ENCODE peak calls at places on chromosomes 11 and 22, in eight cellular contexts. One of them, this sample, is unnamed.

GRCh38 chr11:959608-960007 is 33.9 kb downstream of the AP2A2 start:
- DNase-seq in mammary epithelial cell: no peak
- DNase-seq in lung: no peak
- DNase-seq in stimulated activated CD4-positive, alpha-beta T cell treated with anti-CD3 and anti-CD28 coated beads, Interleukin-1b, Interleukin-23, amount 100 ng/mL, for 1 hour: no peak
- DNase-seq in naive thymus-derived CD8-positive, alpha-beta T cell: no peak
- DNase-seq in kidney tubule cell: peak
- DNase-seq in LHCN-M2: no peak
- DNase-seq in AG08395: no peak
- DNase-seq in this sample: no peak

GRCh38 chr11:129209891-129210830 is 18.0 kb upstream of the ARHGAP32 start:
- DNase-seq in mammary epithelial cell: no peak
- DNase-seq in lung: no peak
- DNase-seq in stimulated activated CD4-positive, alpha-beta T cell treated with anti-CD3 and anti-CD28 coated beads, Interleukin-1b, Interleukin-23, amount 100 ng/mL, for 1 hour: no peak
- DNase-seq in naive thymus-derived CD8-positive, alpha-beta T cell: no peak
- DNase-seq in kidney tubule cell: no peak
- DNase-seq in LHCN-M2: peak
- DNase-seq in AG08395: peak
- DNase-seq in this sample: peak

GRCh38 chr22:21042978-21043855 is 2.5 kb upstream of the LRRC74B start:
- DNase-seq in mammary epithelial cell: no peak
- DNase-seq in lung: no peak
- DNase-seq in stimulated activated CD4-positive, alpha-beta T cell treated with anti-CD3 and anti-CD28 coated beads, Interleukin-1b, Interleukin-23, amount 100 ng/mL, for 1 hour: no peak
- DNase-seq in naive thymus-derived CD8-positive, alpha-beta T cell: no peak
- DNase-seq in kidney tubule cell: peak
- DNase-seq in LHCN-M2: peak
- DNase-seq in AG08395: no peak
- DNase-seq in this sample: no peak

GRCh38 chr11:6354651-6355485 is 34.6 kb upstream of the CAVIN3 start:
- DNase-seq in mammary epithelial cell: no peak
- DNase-seq in lung: no peak
- DNase-seq in stimulated activated CD4-positive, alpha-beta T cell treated with anti-CD3 and anti-CD28 coated beads, Interleukin-1b, Interleukin-23, amount 100 ng/mL, for 1 hour: no peak
- DNase-seq in naive thymus-derived CD8-positive, alpha-beta T cell: no peak
- DNase-seq in kidney tubule cell: peak
- DNase-seq in LHCN-M2: no peak
- DNase-seq in AG08395: no peak
- DNase-seq in this sample: no peak

GRCh38 chr11:120574881-120575280 is 63.3 kb downstream of the GRIK4 start:
- DNase-seq in mammary epithelial cell: no peak
- DNase-seq in lung: no peak
- DNase-seq in stimulated activated CD4-positive, alpha-beta T cell treated with anti-CD3 and anti-CD28 coated beads, Interleukin-1b, Interleukin-23, amount 100 ng/mL, for 1 hour: no peak
- DNase-seq in naive thymus-derived CD8-positive, alpha-beta T cell: no peak
- DNase-seq in kidney tubule cell: peak
- DNase-seq in LHCN-M2: no peak
- DNase-seq in AG08395: no peak
- DNase-seq in this sample: no peak

GRCh38 chr11:127815316-127815715 is 772.0 kb downstream of the ETS1 start:
- DNase-seq in mammary epithelial cell: no peak
- DNase-seq in lung: no peak
- DNase-seq in stimulated activated CD4-positive, alpha-beta T cell treated with anti-CD3 and anti-CD28 coated beads, Interleukin-1b, Interleukin-23, amount 100 ng/mL, for 1 hour: no peak
- DNase-seq in naive thymus-derived CD8-positive, alpha-beta T cell: no peak
- DNase-seq in kidney tubule cell: no peak
- DNase-seq in LHCN-M2: no peak
- DNase-seq in AG08395: no peak
- DNase-seq in this sample: no peak

GRCh38 chr22:23121026-23121823 is 20.6 kb downstream of the RSPH14 start:
- DNase-seq in mammary epithelial cell: no peak
- DNase-seq in lung: no peak
- DNase-seq in stimulated activated CD4-positive, alpha-beta T cell treated with anti-CD3 and anti-CD28 coated beads, Interleukin-1b, Interleukin-23, amount 100 ng/mL, for 1 hour: no peak
- DNase-seq in naive thymus-derived CD8-positive, alpha-beta T cell: no peak
- DNase-seq in kidney tubule cell: no peak
- DNase-seq in LHCN-M2: peak
- DNase-seq in AG08395: peak
- DNase-seq in this sample: no peak

GRCh38 chr11:8839957-8840945 is 70.7 kb upstream of the AKIP1 start:
- DNase-seq in mammary epithelial cell: peak
- DNase-seq in lung: peak
- DNase-seq in stimulated activated CD4-positive, alpha-beta T cell treated with anti-CD3 and anti-CD28 coated beads, Interleukin-1b, Interleukin-23, amount 100 ng/mL, for 1 hour: no peak
- DNase-seq in naive thymus-derived CD8-positive, alpha-beta T cell: no peak
- DNase-seq in kidney tubule cell: peak
- DNase-seq in LHCN-M2: peak
- DNase-seq in AG08395: no peak
- DNase-seq in this sample: no peak

GRCh38 chr11:65793144-65793581 is 6.3 kb downstream of the OVOL1 start:
- DNase-seq in mammary epithelial cell: peak
- DNase-seq in lung: peak
- DNase-seq in stimulated activated CD4-positive, alpha-beta T cell treated with anti-CD3 and anti-CD28 coated beads, Interleukin-1b, Interleukin-23, amount 100 ng/mL, for 1 hour: no peak
- DNase-seq in naive thymus-derived CD8-positive, alpha-beta T cell: no peak
- DNase-seq in kidney tubule cell: peak
- DNase-seq in LHCN-M2: no peak
- DNase-seq in AG08395: no peak
- DNase-seq in this sample: no peak

GRCh38 chr22:23570681-23571080 is 9.4 kb downstream of the IGLL1 start:
- DNase-seq in mammary epithelial cell: no peak
- DNase-seq in lung: no peak
- DNase-seq in stimulated activated CD4-positive, alpha-beta T cell treated with anti-CD3 and anti-CD28 coated beads, Interleukin-1b, Interleukin-23, amount 100 ng/mL, for 1 hour: no peak
- DNase-seq in naive thymus-derived CD8-positive, alpha-beta T cell: no peak
- DNase-seq in kidney tubule cell: no peak
- DNase-seq in LHCN-M2: no peak
- DNase-seq in AG08395: no peak
- DNase-seq in this sample: no peak

GRCh38 chr11:13135385-13136271 is 126.5 kb downstream of the RASSF10 start:
- DNase-seq in mammary epithelial cell: peak
- DNase-seq in lung: no peak
- DNase-seq in stimulated activated CD4-positive, alpha-beta T cell treated with anti-CD3 and anti-CD28 coated beads, Interleukin-1b, Interleukin-23, amount 100 ng/mL, for 1 hour: no peak
- DNase-seq in naive thymus-derived CD8-positive, alpha-beta T cell: no peak
- DNase-seq in kidney tubule cell: peak
- DNase-seq in LHCN-M2: peak
- DNase-seq in AG08395: no peak
- DNase-seq in this sample: no peak

GRCh38 chr11:93775289-93775688 is 8.8 kb upstream of the MED17 start:
- DNase-seq in mammary epithelial cell: no peak
- DNase-seq in lung: no peak
- DNase-seq in stimulated activated CD4-positive, alpha-beta T cell treated with anti-CD3 and anti-CD28 coated beads, Interleukin-1b, Interleukin-23, amount 100 ng/mL, for 1 hour: no peak
- DNase-seq in naive thymus-derived CD8-positive, alpha-beta T cell: no peak
- DNase-seq in kidney tubule cell: no peak
- DNase-seq in LHCN-M2: no peak
- DNase-seq in AG08395: no peak
- DNase-seq in this sample: no peak

GRCh38 chr11:34439521-34440258 is 956 bp downstream of the CAT start:
- DNase-seq in mammary epithelial cell: no peak
- DNase-seq in lung: no peak
- DNase-seq in stimulated activated CD4-positive, alpha-beta T cell treated with anti-CD3 and anti-CD28 coated beads, Interleukin-1b, Interleukin-23, amount 100 ng/mL, for 1 hour: no peak
- DNase-seq in naive thymus-derived CD8-positive, alpha-beta T cell: no peak
- DNase-seq in kidney tubule cell: peak
- DNase-seq in LHCN-M2: no peak
- DNase-seq in AG08395: no peak
- DNase-seq in this sample: no peak

GRCh38 chr11:84465040-84465439 is 1162.1 kb downstream of the DLG2 start:
- DNase-seq in mammary epithelial cell: no peak
- DNase-seq in lung: no peak
- DNase-seq in stimulated activated CD4-positive, alpha-beta T cell treated with anti-CD3 and anti-CD28 coated beads, Interleukin-1b, Interleukin-23, amount 100 ng/mL, for 1 hour: no peak
- DNase-seq in naive thymus-derived CD8-positive, alpha-beta T cell: no peak
- DNase-seq in kidney tubule cell: peak
- DNase-seq in LHCN-M2: peak
- DNase-seq in AG08395: no peak
- DNase-seq in this sample: no peak

GRCh38 chr11:83156996-83157754 is at the start of gene PCF11:
- DNase-seq in mammary epithelial cell: no peak
- DNase-seq in lung: no peak
- DNase-seq in stimulated activated CD4-positive, alpha-beta T cell treated with anti-CD3 and anti-CD28 coated beads, Interleukin-1b, Interleukin-23, amount 100 ng/mL, for 1 hour: peak
- DNase-seq in naive thymus-derived CD8-positive, alpha-beta T cell: no peak
- DNase-seq in kidney tubule cell: no peak
- DNase-seq in LHCN-M2: no peak
- DNase-seq in AG08395: no peak
- DNase-seq in this sample: no peak

GRCh38 chr11:27847496-27847895 is 147.2 kb upstream of the BDNF start:
- DNase-seq in mammary epithelial cell: no peak
- DNase-seq in lung: no peak
- DNase-seq in stimulated activated CD4-positive, alpha-beta T cell treated with anti-CD3 and anti-CD28 coated beads, Interleukin-1b, Interleukin-23, amount 100 ng/mL, for 1 hour: no peak
- DNase-seq in naive thymus-derived CD8-positive, alpha-beta T cell: no peak
- DNase-seq in kidney tubule cell: no peak
- DNase-seq in LHCN-M2: no peak
- DNase-seq in AG08395: peak
- DNase-seq in this sample: no peak

GRCh38 chr11:62676698-62677097 is 2.2 kb downstream of the UBXN1 start:
- DNase-seq in mammary epithelial cell: no peak
- DNase-seq in lung: no peak
- DNase-seq in stimulated activated CD4-positive, alpha-beta T cell treated with anti-CD3 and anti-CD28 coated beads, Interleukin-1b, Interleukin-23, amount 100 ng/mL, for 1 hour: no peak
- DNase-seq in naive thymus-derived CD8-positive, alpha-beta T cell: no peak
- DNase-seq in kidney tubule cell: no peak
- DNase-seq in LHCN-M2: no peak
- DNase-seq in AG08395: no peak
- DNase-seq in this sample: no peak

GRCh38 chr11:45583981-45584380 is 81.4 kb downstream of the CHST1 start:
- DNase-seq in mammary epithelial cell: no peak
- DNase-seq in lung: no peak
- DNase-seq in stimulated activated CD4-positive, alpha-beta T cell treated with anti-CD3 and anti-CD28 coated beads, Interleukin-1b, Interleukin-23, amount 100 ng/mL, for 1 hour: no peak
- DNase-seq in naive thymus-derived CD8-positive, alpha-beta T cell: no peak
- DNase-seq in kidney tubule cell: no peak
- DNase-seq in LHCN-M2: no peak
- DNase-seq in AG08395: no peak
- DNase-seq in this sample: no peak

GRCh38 chr11:110095554-110095953 is 2.4 kb downstream of the ZC3H12C start:
- DNase-seq in mammary epithelial cell: peak
- DNase-seq in lung: no peak
- DNase-seq in stimulated activated CD4-positive, alpha-beta T cell treated with anti-CD3 and anti-CD28 coated beads, Interleukin-1b, Interleukin-23, amount 100 ng/mL, for 1 hour: no peak
- DNase-seq in naive thymus-derived CD8-positive, alpha-beta T cell: no peak
- DNase-seq in kidney tubule cell: peak
- DNase-seq in LHCN-M2: no peak
- DNase-seq in AG08395: no peak
- DNase-seq in this sample: no peak

GRCh38 chr11:105268404-105269062 is 129.0 kb upstream of the CARD18 start:
- DNase-seq in mammary epithelial cell: no peak
- DNase-seq in lung: no peak
- DNase-seq in stimulated activated CD4-positive, alpha-beta T cell treated with anti-CD3 and anti-CD28 coated beads, Interleukin-1b, Interleukin-23, amount 100 ng/mL, for 1 hour: no peak
- DNase-seq in naive thymus-derived CD8-positive, alpha-beta T cell: no peak
- DNase-seq in kidney tubule cell: no peak
- DNase-seq in LHCN-M2: no peak
- DNase-seq in AG08395: no peak
- DNase-seq in this sample: no peak

GRCh38 chr11:131829725-131830124 is 459.3 kb downstream of the NTM start:
- DNase-seq in mammary epithelial cell: no peak
- DNase-seq in lung: no peak
- DNase-seq in stimulated activated CD4-positive, alpha-beta T cell treated with anti-CD3 and anti-CD28 coated beads, Interleukin-1b, Interleukin-23, amount 100 ng/mL, for 1 hour: no peak
- DNase-seq in naive thymus-derived CD8-positive, alpha-beta T cell: no peak
- DNase-seq in kidney tubule cell: no peak
- DNase-seq in LHCN-M2: no peak
- DNase-seq in AG08395: no peak
- DNase-seq in this sample: no peak

GRCh38 chr11:65396769-65397745 is 10.6 kb downstream of the FRMD8 start:
- DNase-seq in mammary epithelial cell: no peak
- DNase-seq in lung: no peak
- DNase-seq in stimulated activated CD4-positive, alpha-beta T cell treated with anti-CD3 and anti-CD28 coated beads, Interleukin-1b, Interleukin-23, amount 100 ng/mL, for 1 hour: no peak
- DNase-seq in naive thymus-derived CD8-positive, alpha-beta T cell: no peak
- DNase-seq in kidney tubule cell: no peak
- DNase-seq in LHCN-M2: no peak
- DNase-seq in AG08395: no peak
- DNase-seq in this sample: no peak

GRCh38 chr22:37501610-37502341 is 15.6 kb upstream of the MFNG start:
- DNase-seq in mammary epithelial cell: peak
- DNase-seq in lung: peak
- DNase-seq in stimulated activated CD4-positive, alpha-beta T cell treated with anti-CD3 and anti-CD28 coated beads, Interleukin-1b, Interleukin-23, amount 100 ng/mL, for 1 hour: no peak
- DNase-seq in naive thymus-derived CD8-positive, alpha-beta T cell: no peak
- DNase-seq in kidney tubule cell: peak
- DNase-seq in LHCN-M2: peak
- DNase-seq in AG08395: peak
- DNase-seq in this sample: no peak

GRCh38 chr11:70159612-70160570 is 43.2 kb upstream of the FADD start:
- DNase-seq in mammary epithelial cell: peak
- DNase-seq in lung: no peak
- DNase-seq in stimulated activated CD4-positive, alpha-beta T cell treated with anti-CD3 and anti-CD28 coated beads, Interleukin-1b, Interleukin-23, amount 100 ng/mL, for 1 hour: no peak
- DNase-seq in naive thymus-derived CD8-positive, alpha-beta T cell: no peak
- DNase-seq in kidney tubule cell: peak
- DNase-seq in LHCN-M2: peak
- DNase-seq in AG08395: peak
- DNase-seq in this sample: no peak

GRCh38 chr11:64644348-64645242 is 53.6 kb downstream of the SLC22A12 start:
- DNase-seq in mammary epithelial cell: no peak
- DNase-seq in lung: no peak
- DNase-seq in stimulated activated CD4-positive, alpha-beta T cell treated with anti-CD3 and anti-CD28 coated beads, Interleukin-1b, Interleukin-23, amount 100 ng/mL, for 1 hour: no peak
- DNase-seq in naive thymus-derived CD8-positive, alpha-beta T cell: no peak
- DNase-seq in kidney tubule cell: no peak
- DNase-seq in LHCN-M2: no peak
- DNase-seq in AG08395: no peak
- DNase-seq in this sample: peak

GRCh38 chr11:1125803-1126202 is 31.9 kb upstream of the MUC5AC start:
- DNase-seq in mammary epithelial cell: no peak
- DNase-seq in lung: no peak
- DNase-seq in stimulated activated CD4-positive, alpha-beta T cell treated with anti-CD3 and anti-CD28 coated beads, Interleukin-1b, Interleukin-23, amount 100 ng/mL, for 1 hour: no peak
- DNase-seq in naive thymus-derived CD8-positive, alpha-beta T cell: no peak
- DNase-seq in kidney tubule cell: no peak
- DNase-seq in LHCN-M2: no peak
- DNase-seq in AG08395: no peak
- DNase-seq in this sample: no peak

GRCh38 chr11:122107045-122107444 is 9.0 kb downstream of the BLID start:
- DNase-seq in mammary epithelial cell: no peak
- DNase-seq in lung: no peak
- DNase-seq in stimulated activated CD4-positive, alpha-beta T cell treated with anti-CD3 and anti-CD28 coated beads, Interleukin-1b, Interleukin-23, amount 100 ng/mL, for 1 hour: no peak
- DNase-seq in naive thymus-derived CD8-positive, alpha-beta T cell: no peak
- DNase-seq in kidney tubule cell: no peak
- DNase-seq in LHCN-M2: no peak
- DNase-seq in AG08395: no peak
- DNase-seq in this sample: no peak

GRCh38 chr11:32775908-32776307 is 18.6 kb downstream of the CCDC73 start:
- DNase-seq in mammary epithelial cell: no peak
- DNase-seq in lung: no peak
- DNase-seq in stimulated activated CD4-positive, alpha-beta T cell treated with anti-CD3 and anti-CD28 coated beads, Interleukin-1b, Interleukin-23, amount 100 ng/mL, for 1 hour: no peak
- DNase-seq in naive thymus-derived CD8-positive, alpha-beta T cell: no peak
- DNase-seq in kidney tubule cell: no peak
- DNase-seq in LHCN-M2: no peak
- DNase-seq in AG08395: no peak
- DNase-seq in this sample: no peak

GRCh38 chr11:132312616-132313210 is 942.3 kb downstream of the NTM start:
- DNase-seq in mammary epithelial cell: no peak
- DNase-seq in lung: no peak
- DNase-seq in stimulated activated CD4-positive, alpha-beta T cell treated with anti-CD3 and anti-CD28 coated beads, Interleukin-1b, Interleukin-23, amount 100 ng/mL, for 1 hour: no peak
- DNase-seq in naive thymus-derived CD8-positive, alpha-beta T cell: no peak
- DNase-seq in kidney tubule cell: peak
- DNase-seq in LHCN-M2: peak
- DNase-seq in AG08395: peak
- DNase-seq in this sample: no peak

GRCh38 chr11:125343732-125344131 is 152.3 kb downstream of the FEZ1 start:
- DNase-seq in mammary epithelial cell: no peak
- DNase-seq in lung: no peak
- DNase-seq in stimulated activated CD4-positive, alpha-beta T cell treated with anti-CD3 and anti-CD28 coated beads, Interleukin-1b, Interleukin-23, amount 100 ng/mL, for 1 hour: no peak
- DNase-seq in naive thymus-derived CD8-positive, alpha-beta T cell: no peak
- DNase-seq in kidney tubule cell: no peak
- DNase-seq in LHCN-M2: peak
- DNase-seq in AG08395: no peak
- DNase-seq in this sample: no peak

GRCh38 chr11:43644626-43645299 is 35.8 kb upstream of the HSD17B12 start:
- DNase-seq in mammary epithelial cell: peak
- DNase-seq in lung: no peak
- DNase-seq in stimulated activated CD4-positive, alpha-beta T cell treated with anti-CD3 and anti-CD28 coated beads, Interleukin-1b, Interleukin-23, amount 100 ng/mL, for 1 hour: no peak
- DNase-seq in naive thymus-derived CD8-positive, alpha-beta T cell: no peak
- DNase-seq in kidney tubule cell: no peak
- DNase-seq in LHCN-M2: peak
- DNase-seq in AG08395: peak
- DNase-seq in this sample: peak

GRCh38 chr11:34355726-34356125 is 2.1 kb downstream of the ABTB2 start:
- DNase-seq in mammary epithelial cell: no peak
- DNase-seq in lung: no peak
- DNase-seq in stimulated activated CD4-positive, alpha-beta T cell treated with anti-CD3 and anti-CD28 coated beads, Interleukin-1b, Interleukin-23, amount 100 ng/mL, for 1 hour: no peak
- DNase-seq in naive thymus-derived CD8-positive, alpha-beta T cell: no peak
- DNase-seq in kidney tubule cell: no peak
- DNase-seq in LHCN-M2: no peak
- DNase-seq in AG08395: no peak
- DNase-seq in this sample: no peak